ENCODE peak calls at places on chromosomes 3 and 15, in four cellular contexts. R, K, E and T are unnamed samples.

GRCh38 chr3:9893739-9894138 is 3.3 kb downstream of the JAGN1 start:
- DNase-seq in E (no peak), R (no peak), K (no peak), T (no peak)

GRCh38 chr3:112561085-112561692 is 573 bp downstream of the ATG3 start:
- DNase-seq in K (peak; percentile 82), R (peak; percentile 63), E (peak; percentile 70), T (peak; percentile 67)

GRCh38 chr3:113117511-113118302 is 93.7 kb upstream of the BOC start:
- DNase-seq in K (peak; percentile 14), R (no peak), E (no peak), T (no peak)

GRCh38 chr3:170560717-170561382 is 25.0 kb downstream of the SLC7A14 start:
- DNase-seq in K (no peak), R (no peak), E (no peak), T (no peak)

GRCh38 chr3:28950614-28951013 is 330.3 kb upstream of the RBMS3 start:
- DNase-seq in R (no peak), E (no peak), K (no peak), T (no peak)

GRCh38 chr3:188689101-188689574 is 482.6 kb upstream of the TPRG1 start:
- DNase-seq in E (no peak), K (peak; percentile 55), R (no peak), T (no peak)

GRCh38 chr15:91407237-91407889 is 307.3 kb downstream of the SV2B start:
- DNase-seq in E (no peak), K (no peak), R (no peak), T (no peak)

GRCh38 chr3:105532251-105532650 is 165.5 kb downstream of the ALCAM start:
- DNase-seq in E (no peak), K (no peak), R (no peak), T (no peak)

GRCh38 chr3:184145120-184145524 is 10.0 kb downstream of the EIF2B5 start:
- DNase-seq in R (peak; percentile 11), E (peak; percentile 66), K (peak; percentile 47), T (no peak)

GRCh38 chr3:43190682-43191081 is 84.8 kb upstream of the POMGNT2 start:
- DNase-seq in R (no peak), K (peak; percentile 79), E (no peak), T (no peak)

GRCh38 chr15:90347666-90348065 is 4.4 kb upstream of the ZNF774 start:
- DNase-seq in R (no peak), E (no peak), K (no peak), T (no peak)

GRCh38 chr3:48268381-48268935 is 27.6 kb downstream of the ZNF589 start:
- DNase-seq in E (no peak), K (no peak), R (peak; percentile 83), T (peak; percentile 71)

GRCh38 chr3:85710490-85710889 is 751.7 kb downstream of the CADM2 start:
- DNase-seq in E (no peak), R (no peak), K (peak; percentile 29), T (no peak)

GRCh38 chr15:84079885-84080777 is 155.4 kb upstream of the GOLGA6L4 start:
- DNase-seq in R (peak; percentile 52), K (peak; percentile 0), E (peak; percentile 77), T (peak; percentile 53)

GRCh38 chr3:16205156-16205870 is 30.8 kb downstream of the GALNT15 start:
- DNase-seq in K (no peak), R (no peak), E (no peak), T (no peak)

GRCh38 chr3:179898024-179898423 is 138.7 kb downstream of the PEX5L start:
- DNase-seq in E (peak; percentile 66), R (no peak), K (no peak), T (peak; percentile 25)